ENCODE peak calls at places on chromosomes 7 and 10, in eight cellular contexts. B, U, R, L, P, V, C and K are unnamed samples. For H3K4me1 and H3K9me2, the result is how much of the 10 kb centered on the place peaks cover.

GRCh38 chr7:8436965-8437364 is 3.6 kb downstream of the NXPH1 start:
- DNase-seq in B (peak), U (peak), R (peak), L (peak), P (peak), V (peak), C (no peak), K (peak)

GRCh38 chr7:28507538-28508282 is 95.4 kb downstream of the CREB5 start:
- DNase-seq in B (peak), U (no peak), R (no peak), L (no peak), P (no peak), V (no peak), C (no peak), K (no peak)

GRCh38 chr10:101972761-101973160 is 83.2 kb downstream of the ARMH3 start:
- DNase-seq in B (no peak), U (no peak), R (peak), L (no peak), P (no peak), V (no peak), C (no peak), K (no peak)

GRCh38 chr7:151372612-151373265 is 31.1 kb downstream of the NUB1 start:
- DNase-seq in B (no peak), U (no peak), R (no peak), L (no peak), P (no peak), V (no peak), C (peak), K (no peak)

GRCh38 chr10:86037096-86037495 is 329.5 kb downstream of the GRID1 start:
- DNase-seq in B (no peak), U (no peak), R (no peak), L (no peak), P (no peak), V (no peak), C (no peak), K (no peak)

GRCh38 chr7:2242541-2243482 is 786 bp downstream of the NUDT1 start:
- DNase-seq in B (peak), U (no peak), R (peak), L (peak), P (peak), V (no peak), C (no peak), K (peak)

GRCh38 chr10:32985341-32985764 is 27.3 kb upstream of the ITGB1 start:
- DNase-seq in B (no peak), U (no peak), R (no peak), L (no peak), P (peak), V (no peak), C (no peak), K (peak)

GRCh38 chr7:96016056-96016455 is 243.7 kb downstream of the DYNC1I1 start:
- DNase-seq in B (peak), U (no peak), R (no peak), L (no peak), P (no peak), V (no peak), C (no peak), K (no peak)

GRCh38 chr7:49320083-49320482 is 395.7 kb downstream of the CDC14C start:
- DNase-seq in B (no peak), U (no peak), R (no peak), L (no peak), P (no peak), V (no peak), C (no peak), K (no peak)

GRCh38 chr10:55180357-55180756 is 379.3 kb upstream of the PCDH15 start:
- DNase-seq in B (no peak), U (no peak), R (no peak), L (no peak), P (no peak), V (no peak), C (no peak), K (no peak)

GRCh38 chr7:101303102-101303701 is 18.4 kb downstream of the IFT22 start:
- DNase-seq in B (peak), U (no peak), R (no peak), L (no peak), P (no peak), V (peak), C (peak), K (no peak)

GRCh38 chr10:95496951-95497350 is 64.2 kb downstream of the SORBS1 start:
- DNase-seq in B (no peak), U (no peak), R (no peak), L (no peak), P (no peak), V (no peak), C (no peak), K (no peak)
- H3K4me1 ChIP-seq in B (under half), U (under half), R (under half), L (under half), P (under half), V (under half), C (under half), K (under half)

GRCh38 chr7:54712777-54713176 is 46.2 kb downstream of the SEC61G start:
- DNase-seq in B (no peak), U (no peak), R (no peak), L (no peak), P (no peak), V (no peak), C (no peak), K (no peak)
- H3K9me2 ChIP-seq in B (under half), U (under half), R (under half), L (under half), P (under half), V (under half), C (under half), K (under half)

GRCh38 chr7:105990141-105990540 is 27.1 kb downstream of the CDHR3 start:
- DNase-seq in B (no peak), U (no peak), R (no peak), L (no peak), P (no peak), V (no peak), C (no peak), K (no peak)
- H3K4me1 ChIP-seq in B (under half), U (under half), R (under half), L (under half), P (under half), V (under half), C (under half), K (under half)

GRCh38 chr10:28920091-28920490 is 242.8 kb downstream of the BAMBI start:
- DNase-seq in B (no peak), U (no peak), R (no peak), L (no peak), P (no peak), V (no peak), C (no peak), K (no peak)
- H3K9me2 ChIP-seq in B (under half), U (under half), R (under half), L (under half), P (under half), V (under half), C (under half), K (under half)

DNA sequence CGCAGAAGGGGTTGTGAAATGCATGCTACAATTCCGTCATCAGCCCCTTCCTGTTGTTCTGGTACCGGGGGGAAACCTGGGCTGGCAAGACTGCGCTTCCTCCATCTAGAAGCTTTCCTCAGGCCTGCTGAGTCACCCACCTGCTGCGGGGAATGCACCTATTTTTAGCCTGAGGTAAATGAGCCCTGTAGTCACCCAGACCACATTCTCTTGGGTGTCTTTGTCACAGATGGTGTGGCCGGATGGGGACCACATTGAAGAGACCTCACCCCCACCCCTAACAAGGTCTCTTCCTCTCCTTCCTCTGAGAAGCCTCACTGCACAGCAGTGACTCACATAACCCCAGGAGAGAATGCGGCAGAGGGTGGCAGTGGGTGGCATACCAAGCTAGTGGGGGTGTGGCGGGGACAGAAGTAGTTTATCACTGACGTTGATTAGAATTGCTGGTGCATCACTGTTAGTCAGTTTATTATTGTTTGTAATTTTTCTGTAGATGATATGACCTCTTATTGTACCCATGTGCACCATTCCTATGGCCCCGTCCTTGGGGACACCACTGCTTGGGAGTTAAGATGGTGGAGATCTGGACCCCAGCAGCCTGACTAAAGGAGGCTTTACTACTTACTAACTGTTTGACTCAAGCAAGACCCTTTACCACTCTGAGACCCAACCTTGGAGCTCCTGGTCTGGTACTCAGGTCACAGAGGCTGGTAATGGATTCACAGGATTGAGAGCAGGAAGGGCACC is 83.0 kb upstream of the DUSP5 start:
- DNase-seq in B (peak), U (peak), R (peak), L (peak), P (peak), V (no peak), C (no peak), K (peak)
- H3K4me1 ChIP-seq in B (under half), U (half or more), R (half or more), L (half or more), P (half or more), V (under half), C (under half), K (half or more)

DNA sequence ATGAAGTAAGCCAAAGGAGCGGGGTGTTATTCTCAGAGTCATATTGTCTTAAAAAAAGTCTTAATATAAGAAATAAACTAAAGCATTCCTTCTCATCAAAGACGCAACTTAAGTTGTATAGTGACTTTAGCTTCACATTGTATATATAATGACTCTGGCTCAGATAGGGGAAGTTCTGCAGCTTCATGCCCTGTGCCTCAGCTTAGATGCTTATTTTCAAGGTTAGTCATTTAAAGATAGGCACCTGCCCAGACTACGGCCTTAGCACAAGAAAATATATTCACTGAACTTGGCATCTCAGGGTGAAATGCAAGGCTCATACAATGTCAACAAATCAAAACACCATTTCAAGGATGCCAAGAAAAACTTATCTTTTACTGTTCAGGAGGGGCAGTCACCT is 52.8 kb upstream of the DNAJB12 start:
- DNase-seq in B (no peak), U (no peak), R (no peak), L (no peak), P (no peak), V (no peak), C (no peak), K (peak)
- H3K9me2 ChIP-seq in B (under half), U (under half), R (under half), L (under half), P (under half), V (under half), C (under half), K (under half)

DNA sequence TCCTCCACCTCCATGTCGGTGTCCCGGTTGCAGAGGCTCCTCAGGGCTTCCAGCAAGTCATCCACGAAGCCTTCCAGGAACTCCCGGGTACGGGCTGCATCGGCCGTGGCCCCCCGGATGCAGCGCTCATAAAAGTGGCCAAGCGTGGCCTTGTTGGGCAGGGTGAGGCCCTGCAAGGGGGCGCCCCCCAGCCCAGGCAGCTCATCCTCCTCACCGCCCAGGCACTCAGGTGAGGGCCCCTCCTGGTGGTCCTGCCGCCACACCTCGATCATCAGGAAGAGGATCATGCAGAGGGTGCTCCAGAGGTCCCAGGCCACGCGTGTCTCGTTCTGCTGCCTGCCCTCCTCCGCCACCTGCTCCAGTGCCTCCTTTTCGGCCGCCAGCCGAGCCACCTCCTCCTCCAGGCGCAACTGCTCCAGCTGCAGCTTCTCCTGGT is 22.8 kb downstream of the ITPRIP start:
- DNase-seq in B (no peak), U (no peak), R (no peak), L (no peak), P (no peak), V (no peak), C (no peak), K (no peak)
- H3K4me1 ChIP-seq in B (under half), U (under half), R (under half), L (under half), P (under half), V (under half), C (under half), K (under half)

DNA sequence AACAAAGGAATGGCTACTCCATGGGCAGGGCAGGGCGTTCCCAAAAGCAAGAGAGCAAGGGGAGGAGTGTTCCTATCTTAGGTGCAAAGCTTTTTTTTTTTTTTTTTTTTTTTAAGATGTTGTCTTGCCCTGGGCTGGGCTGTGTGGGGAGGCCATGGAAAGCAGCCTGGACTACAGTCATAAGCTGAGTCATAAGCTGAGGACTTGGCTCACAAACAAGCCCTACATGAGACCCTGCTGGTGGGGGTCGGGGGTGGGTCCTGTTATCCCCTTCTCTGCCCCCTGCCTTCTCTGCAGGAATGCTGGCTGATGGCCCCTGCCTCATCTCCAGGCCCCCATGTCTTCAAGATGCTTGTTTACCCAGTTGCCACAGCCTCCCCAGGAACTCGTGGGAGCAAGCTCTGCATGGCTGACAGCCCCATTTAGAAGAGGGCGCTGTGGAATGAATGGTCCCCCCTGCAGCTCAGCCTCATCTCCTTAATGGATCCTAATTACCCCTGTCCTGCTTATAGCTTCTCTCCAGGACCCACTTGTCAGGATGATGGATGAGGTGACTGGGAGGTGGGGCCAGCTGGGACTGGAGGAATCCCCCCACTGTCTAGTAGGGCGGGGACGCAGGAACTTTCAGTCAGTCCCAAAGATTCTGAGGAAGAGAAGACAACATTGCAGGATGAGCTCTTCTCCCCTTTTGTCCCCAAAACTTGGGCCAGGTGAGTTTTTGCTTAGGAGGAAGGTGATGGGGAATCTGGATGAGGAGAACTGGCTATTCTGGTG is 340.8 kb upstream of the PODXL start:
- DNase-seq in B (peak), U (peak), R (no peak), L (no peak), P (peak), V (no peak), C (peak), K (no peak)
- H3K9me2 ChIP-seq in B (under half), U (under half), R (under half), L (under half), P (under half), V (under half), C (under half), K (under half)

GRCh38 chr10:16439294-16439693 is 2.5 kb downstream of the PTER start:
- DNase-seq in B (peak), U (no peak), R (no peak), L (no peak), P (no peak), V (no peak), C (no peak), K (no peak)
- H3K4me1 ChIP-seq in B (under half), U (under half), R (under half), L (under half), P (under half), V (under half), C (under half), K (under half)